ENCODE peak calls at places on chromosomes 5 and 9, in four cellular contexts. One of them, this sample, is unnamed.

GRCh38 chr5:157459715-157460599 is at the start of gene NIPAL4:
- DNase-seq in K562: no peak
- DNase-seq in tibial nerve: no peak
- DNase-seq in GM12865: no peak
- DNase-seq in this sample: no peak

GRCh38 chr5:154410786-154411185 is 35.0 kb upstream of the SAP30L start:
- DNase-seq in tibial nerve: no peak
- DNase-seq in K562: no peak
- DNase-seq in GM12865: no peak
- DNase-seq in this sample: no peak

GRCh38 chr5:43993634-43994395 is 390.8 kb downstream of the NNT start:
- DNase-seq in K562: no peak
- DNase-seq in GM12865: no peak
- DNase-seq in tibial nerve: no peak
- DNase-seq in this sample: no peak

GRCh38 chr9:38641985-38642864 is 21.8 kb upstream of the ANKRD18A start:
- DNase-seq in tibial nerve: no peak
- DNase-seq in GM12865: peak
- DNase-seq in K562: peak
- DNase-seq in this sample: peak

GRCh38 chr5:65203746-65204145 is 278.0 kb downstream of the ADAMTS6 start:
- DNase-seq in tibial nerve: no peak
- DNase-seq in GM12865: no peak
- DNase-seq in K562: no peak
- DNase-seq in this sample: no peak

GRCh38 chr5:93322970-93323369 is 258.0 kb downstream of the NR2F1-AS1 start:
- DNase-seq in GM12865: no peak
- DNase-seq in tibial nerve: no peak
- DNase-seq in K562: no peak
- DNase-seq in this sample: no peak

GRCh38 chr5:108615216-108615615 is 132.5 kb upstream of the FER start:
- DNase-seq in K562: no peak
- DNase-seq in tibial nerve: no peak
- DNase-seq in GM12865: no peak
- DNase-seq in this sample: no peak

GRCh38 chr9:124439086-124439485 is 11.2 kb upstream of the ADGRD2 start:
- DNase-seq in tibial nerve: no peak
- DNase-seq in GM12865: no peak
- DNase-seq in K562: no peak
- DNase-seq in this sample: no peak

GRCh38 chr5:1443145-1443543 is 2.1 kb downstream of the SLC6A3 start:
- DNase-seq in GM12865: no peak
- DNase-seq in tibial nerve: no peak
- DNase-seq in K562: no peak
- DNase-seq in this sample: no peak

GRCh38 chr9:77764894-77765780 is 117.0 kb upstream of the GNA14 start:
- DNase-seq in K562: no peak
- DNase-seq in GM12865: peak
- DNase-seq in tibial nerve: no peak
- DNase-seq in this sample: peak

GRCh38 chr5:126471875-126472537 is 48.8 kb downstream of the GRAMD2B start:
- DNase-seq in GM12865: no peak
- DNase-seq in K562: no peak
- DNase-seq in tibial nerve: no peak
- DNase-seq in this sample: no peak

GRCh38 chr9:128894764-128895163 is 12.8 kb downstream of the LRRC8A start:
- DNase-seq in tibial nerve: no peak
- DNase-seq in GM12865: peak
- DNase-seq in K562: no peak
- DNase-seq in this sample: no peak

GRCh38 chr9:91334053-91334452 is 27.7 kb downstream of the AUH start:
- DNase-seq in GM12865: no peak
- DNase-seq in K562: no peak
- DNase-seq in tibial nerve: no peak
- DNase-seq in this sample: no peak

GRCh38 chr5:33964132-33964531 is 20.4 kb downstream of the SLC45A2 start:
- DNase-seq in K562: no peak
- DNase-seq in GM12865: peak
- DNase-seq in tibial nerve: no peak
- DNase-seq in this sample: no peak

GRCh38 chr5:40386293-40386692 is 293.4 kb upstream of the PTGER4 start:
- DNase-seq in tibial nerve: no peak
- DNase-seq in GM12865: peak
- DNase-seq in K562: no peak
- DNase-seq in this sample: no peak

GRCh38 chr9:26296910-26297309 is 595.7 kb downstream of the CAAP1 start:
- DNase-seq in K562: no peak
- DNase-seq in tibial nerve: no peak
- DNase-seq in GM12865: no peak
- DNase-seq in this sample: no peak

GRCh38 chr9:87570000-87570834 is 72.5 kb downstream of the DAPK1 start:
- DNase-seq in K562: no peak
- DNase-seq in tibial nerve: no peak
- DNase-seq in GM12865: no peak
- DNase-seq in this sample: peak

GRCh38 chr9:19199012-19199411 is 31.5 kb upstream of the DENND4C start:
- DNase-seq in tibial nerve: no peak
- DNase-seq in K562: no peak
- DNase-seq in GM12865: no peak
- DNase-seq in this sample: no peak

GRCh38 chr9:5452286-5452609 is 1.9 kb downstream of the CD274 start:
- DNase-seq in tibial nerve: no peak
- DNase-seq in GM12865: no peak
- DNase-seq in K562: no peak
- DNase-seq in this sample: no peak

GRCh38 chr5:123810253-123810652 is 298.3 kb downstream of the CSNK1G3 start:
- DNase-seq in K562: no peak
- DNase-seq in tibial nerve: no peak
- DNase-seq in GM12865: no peak
- DNase-seq in this sample: no peak

GRCh38 chr9:125989090-125989501 is 241.9 kb downstream of the PBX3 start:
- DNase-seq in tibial nerve: no peak
- DNase-seq in GM12865: no peak
- DNase-seq in K562: no peak
- DNase-seq in this sample: no peak

GRCh38 chr5:177483994-177484901 is 10.8 kb upstream of the DBN1 start:
- DNase-seq in GM12865: no peak
- DNase-seq in tibial nerve: no peak
- DNase-seq in K562: no peak
- DNase-seq in this sample: no peak

GRCh38 chr5:127428748-127429147 is 88.7 kb upstream of the PRRC1 start:
- DNase-seq in tibial nerve: no peak
- DNase-seq in GM12865: no peak
- DNase-seq in K562: no peak
- DNase-seq in this sample: no peak

GRCh38 chr5:179127136-179128040 is 67.2 kb downstream of the ZNF354C start:
- DNase-seq in K562: no peak
- DNase-seq in tibial nerve: no peak
- DNase-seq in GM12865: no peak
- DNase-seq in this sample: no peak

GRCh38 chr5:157177935-157178334 is 2.7 kb upstream of the ITK start:
- DNase-seq in GM12865: no peak
- DNase-seq in tibial nerve: no peak
- DNase-seq in K562: no peak
- DNase-seq in this sample: no peak

GRCh38 chr9:124257865-124258764 is at the start of gene NEK6:
- DNase-seq in GM12865: peak
- DNase-seq in tibial nerve: no peak
- DNase-seq in K562: peak
- DNase-seq in this sample: no peak

DNA sequence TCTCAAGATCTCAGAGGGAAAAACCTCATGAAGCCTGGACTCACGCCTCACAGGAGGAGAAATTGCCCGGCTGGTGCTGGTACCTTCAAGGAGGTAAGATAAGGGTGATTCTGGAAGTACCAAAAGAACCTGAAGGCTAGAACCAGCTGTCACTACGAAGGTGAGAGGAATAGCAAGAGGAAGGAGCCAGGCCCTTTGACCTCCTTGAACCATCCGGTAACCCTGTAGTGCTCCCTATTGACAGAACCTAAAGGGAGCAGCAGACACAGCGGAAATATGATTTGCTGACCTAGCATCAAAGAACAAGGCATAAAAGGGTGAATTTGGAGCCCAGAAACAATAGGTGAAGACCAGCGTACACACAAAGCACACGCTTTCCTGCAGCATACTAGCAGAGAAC is 92.2 kb downstream of the DOCK8 start:
- DNase-seq in GM12865: peak
- DNase-seq in K562: peak
- DNase-seq in tibial nerve: no peak
- DNase-seq in this sample: no peak
- TF ChIP-seq CTCF in GM12865: peak
- TF ChIP-seq CTCF in K562: peak
- TF ChIP-seq CTCF in tibial nerve: no peak
- TF ChIP-seq CTCF in this sample: no peak

GRCh38 chr5:175655411-175655810 is 2.5 kb upstream of the HRH2 start:
- DNase-seq in tibial nerve: no peak
- DNase-seq in GM12865: no peak
- DNase-seq in K562: no peak
- DNase-seq in this sample: no peak

GRCh38 chr5:175659546-175660248 is 1.8 kb downstream of the HRH2 start:
- DNase-seq in tibial nerve: no peak
- DNase-seq in GM12865: no peak
- DNase-seq in K562: no peak
- DNase-seq in this sample: no peak

GRCh38 chr5:175656966-175657365 is 905 bp upstream of the HRH2 start:
- DNase-seq in tibial nerve: no peak
- DNase-seq in K562: no peak
- DNase-seq in GM12865: no peak
- DNase-seq in this sample: no peak

GRCh38 chr5:175657593-175658271 is at the start of gene HRH2:
- DNase-seq in GM12865: no peak
- DNase-seq in K562: no peak
- DNase-seq in tibial nerve: no peak
- DNase-seq in this sample: no peak

DNA sequence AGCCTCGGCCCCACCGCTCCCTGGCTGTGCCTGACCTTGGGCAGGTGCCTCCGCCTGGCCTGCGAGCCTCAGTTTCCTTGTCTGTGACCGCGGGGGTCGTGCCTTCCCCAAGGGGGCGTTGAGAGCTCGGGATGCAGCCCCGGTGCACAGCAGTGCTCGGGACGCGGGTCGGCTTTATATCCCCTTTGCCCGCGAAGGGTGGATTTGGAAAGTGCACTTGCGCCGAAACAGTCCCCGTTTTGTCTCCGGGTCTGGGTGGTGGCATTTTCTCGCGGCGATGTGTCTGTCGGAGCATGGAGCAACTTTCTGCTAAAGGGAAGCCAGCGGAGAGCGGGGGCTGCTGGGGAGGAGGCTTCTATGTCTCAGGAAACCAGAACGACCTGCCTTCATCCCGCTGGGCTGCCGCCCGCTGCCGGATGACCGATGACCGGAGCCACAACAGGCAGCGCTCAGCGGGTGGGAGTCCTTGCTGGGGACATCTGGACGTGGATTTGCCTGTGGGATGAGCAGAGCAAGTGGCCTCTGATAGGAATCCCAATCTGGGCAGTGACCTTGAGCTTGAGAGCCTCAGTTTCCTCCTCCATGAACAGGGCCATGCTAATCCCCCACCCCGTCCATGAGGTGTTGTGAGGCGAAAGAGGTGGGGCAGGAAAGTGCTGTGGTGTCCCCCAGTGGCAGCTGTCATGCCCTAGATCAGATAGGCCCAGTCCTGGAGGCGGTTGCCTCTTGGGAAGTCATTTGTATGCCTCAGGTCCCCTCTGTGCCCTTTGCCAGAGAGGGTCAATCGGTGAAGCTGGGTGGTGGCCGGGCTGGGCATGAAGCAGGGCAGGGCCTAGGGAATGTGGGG is 651 bp downstream of the HRH2 start:
- DNase-seq in GM12865: no peak
- DNase-seq in K562: no peak
- DNase-seq in tibial nerve: no peak
- DNase-seq in this sample: no peak
- H3K4me3 ChIP-seq in GM12865: no peak
- H3K4me3 ChIP-seq in K562: no peak
- H3K4me3 ChIP-seq in tibial nerve: peak
- H3K4me3 ChIP-seq in this sample: no peak

DNA sequence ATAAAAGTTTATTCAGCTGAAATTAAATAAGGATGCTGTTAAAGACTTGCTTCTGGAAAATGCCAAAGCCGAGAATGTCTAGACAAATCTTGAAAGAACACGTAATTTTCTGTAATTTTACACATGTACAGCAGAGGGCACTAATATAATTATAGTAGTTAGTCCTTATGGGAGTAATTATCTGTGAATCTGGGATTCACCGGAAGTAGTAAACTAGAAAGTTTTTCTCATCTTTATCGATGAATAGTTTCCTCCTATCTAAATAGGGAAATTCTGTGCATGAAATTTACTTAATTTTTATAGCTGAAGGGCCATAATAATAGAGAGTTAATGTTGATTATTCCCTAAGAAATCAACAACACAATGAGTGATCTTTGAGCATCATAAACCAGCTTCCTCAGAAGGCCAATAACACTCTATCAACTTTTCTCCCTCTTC is 18.4 kb upstream of the CNTLN start:
- DNase-seq in tibial nerve: no peak
- DNase-seq in K562: no peak
- DNase-seq in GM12865: peak
- DNase-seq in this sample: peak
- TF ChIP-seq CTCF in tibial nerve: peak
- TF ChIP-seq CTCF in K562: no peak
- TF ChIP-seq CTCF in GM12865: peak
- TF ChIP-seq CTCF in this sample: peak

DNA sequence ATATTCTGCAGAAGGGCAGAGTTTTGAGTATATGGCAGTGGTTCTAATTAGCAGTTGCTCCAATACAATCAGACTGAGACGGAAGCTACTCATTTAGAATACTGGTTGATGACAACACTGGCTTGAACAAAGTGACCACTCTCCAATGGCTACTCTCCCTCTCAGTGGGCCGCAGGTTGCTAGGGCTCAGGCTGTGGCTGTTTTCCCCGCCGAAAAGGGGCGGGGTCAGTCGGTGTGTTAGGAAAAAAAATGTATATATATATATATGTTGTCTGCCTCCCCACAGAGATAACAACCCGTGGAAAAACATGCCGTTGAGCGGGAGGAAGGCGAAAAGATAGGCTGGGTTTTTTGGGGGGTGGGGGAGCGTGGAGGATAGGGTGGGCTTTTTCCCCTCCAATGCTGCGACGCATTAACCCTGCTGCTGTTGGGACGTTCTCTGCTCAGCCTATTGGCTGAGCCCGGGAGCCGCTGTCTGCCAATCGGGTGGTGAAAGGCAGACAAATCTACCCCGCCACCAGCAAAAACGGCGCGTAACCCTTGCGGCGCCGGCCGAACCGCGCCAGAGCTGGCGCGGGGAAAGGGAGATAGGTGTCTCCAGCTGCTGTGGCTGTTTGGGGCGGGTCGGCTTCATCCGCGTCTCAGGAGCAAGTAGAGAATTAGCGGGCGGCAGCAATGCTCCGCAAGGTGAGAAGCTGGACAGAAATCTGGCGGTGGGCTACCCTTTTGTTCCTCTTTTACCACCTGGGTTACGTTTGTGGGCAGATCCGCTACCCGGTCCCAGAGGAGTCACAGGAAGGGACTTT is at the start of gene PCDHGC4:
- DNase-seq in tibial nerve: no peak
- DNase-seq in K562: no peak
- DNase-seq in GM12865: peak
- DNase-seq in this sample: no peak
- H3K4me3 ChIP-seq in tibial nerve: peak
- H3K4me3 ChIP-seq in K562: no peak
- H3K4me3 ChIP-seq in GM12865: peak
- H3K4me3 ChIP-seq in this sample: no peak

This sample was measured in LNCaP clone FGC.